ENCODE peak calls at places on chromosomes 12 and 14, in seven cellular contexts. Y is AML-193, Q is GM13976, M is NAMALWA, S is D341Med, V is iris pigment epithelial cell, C is AG09309. L is an unnamed sample.

GRCh38 chr12:913919-914718 is 35.4 kb downstream of the RAD52 start:
- DNase-seq in Y (no peak), Q (no peak), M (no peak), S (no peak), V (peak), C (peak), L (no peak)

GRCh38 chr12:19447386-19447785 is 8.1 kb downstream of the AEBP2 start:
- DNase-seq in Y (no peak), Q (no peak), M (no peak), S (no peak), V (no peak), C (no peak), L (no peak)

GRCh38 chr12:128823216-128823915 is 392 bp downstream of the SLC15A4 start:
- DNase-seq in Y (no peak), Q (peak), M (peak), S (peak), V (no peak), C (no peak), L (peak)

GRCh38 chr12:40788276-40788675 is 96.0 kb downstream of the CNTN1 start:
- DNase-seq in Y (no peak), Q (no peak), M (no peak), S (no peak), V (no peak), C (no peak), L (no peak)

GRCh38 chr12:122088181-122088810 is 9.7 kb downstream of the MLXIP start:
- DNase-seq in Y (no peak), Q (no peak), M (no peak), S (no peak), V (no peak), C (no peak), L (no peak)

GRCh38 chr14:28759056-28759657 is 7.4 kb upstream of the FOXG1 start:
- DNase-seq in Y (no peak), Q (no peak), M (no peak), S (no peak), V (peak), C (no peak), L (no peak)

GRCh38 chr12:110501378-110501721 is 561 bp downstream of the VPS29 start:
- DNase-seq in Y (peak), Q (peak), M (no peak), S (no peak), V (peak), C (peak), L (no peak)

GRCh38 chr14:31261859-31262739 is 54.5 kb upstream of the HECTD1 start:
- DNase-seq in Y (peak), Q (no peak), M (peak), S (peak), V (peak), C (no peak), L (no peak)

GRCh38 chr12:46990211-46990610 is 89.2 kb upstream of the PCED1B start:
- DNase-seq in Y (no peak), Q (no peak), M (no peak), S (no peak), V (peak), C (no peak), L (no peak)

GRCh38 chr12:120887253-120888043 is 16.7 kb downstream of the SPPL3 start:
- DNase-seq in Y (no peak), Q (no peak), M (no peak), S (no peak), V (no peak), C (no peak), L (no peak)

GRCh38 chr12:48615681-48616080 is 45.8 kb upstream of the LALBA start:
- DNase-seq in Y (no peak), Q (no peak), M (no peak), S (no peak), V (no peak), C (no peak), L (no peak)

GRCh38 chr14:73724696-73725095 is 10.5 kb upstream of the PNMA1 start:
- DNase-seq in Y (no peak), Q (no peak), M (no peak), S (no peak), V (no peak), C (no peak), L (peak)

GRCh38 chr14:94773017-94773681 is 3.2 kb upstream of the GSC start:
- DNase-seq in Y (no peak), Q (no peak), M (no peak), S (no peak), V (no peak), C (no peak), L (no peak)

GRCh38 chr14:68779761-68780323 is 13.0 kb downstream of the ZFP36L1 start:
- DNase-seq in Y (no peak), Q (no peak), M (no peak), S (peak), V (peak), C (peak), L (no peak)

GRCh38 chr12:53233671-53234091 is 1.7 kb upstream of the RARG start:
- DNase-seq in Y (no peak), Q (no peak), M (no peak), S (no peak), V (no peak), C (no peak), L (no peak)

GRCh38 chr14:24605435-24606190 is 3.9 kb downstream of the GZMH start:
- DNase-seq in Y (peak), Q (peak), M (peak), S (peak), V (no peak), C (no peak), L (no peak)

GRCh38 chr14:97306785-97307246 is 509.6 kb downstream of the VRK1 start:
- DNase-seq in Y (no peak), Q (peak), M (no peak), S (no peak), V (no peak), C (no peak), L (no peak)

GRCh38 chr14:106518054-106518943 is 991.9 kb downstream of the TMEM121 start:
- DNase-seq in Y (peak), Q (peak), M (peak), S (no peak), V (no peak), C (no peak), L (peak)

GRCh38 chr12:80622271-80622670 is 85.2 kb upstream of the MYF6 start:
- DNase-seq in Y (no peak), Q (no peak), M (peak), S (peak), V (no peak), C (no peak), L (no peak)

GRCh38 chr12:52199294-52199920 is 7.6 kb upstream of the KRT80 start:
- DNase-seq in Y (no peak), Q (no peak), M (no peak), S (no peak), V (no peak), C (no peak), L (no peak)

GRCh38 chr12:33427071-33427470 is 12.5 kb downstream of the SYT10 start:
- DNase-seq in Y (peak), Q (no peak), M (peak), S (peak), V (no peak), C (no peak), L (no peak)

GRCh38 chr14:64235652-64236640 is 58.2 kb downstream of the ESR2 start:
- DNase-seq in Y (no peak), Q (peak), M (peak), S (no peak), V (no peak), C (no peak), L (no peak)

GRCh38 chr12:18703916-18704315 is 33.9 kb downstream of the PLCZ1 start:
- DNase-seq in Y (no peak), Q (no peak), M (no peak), S (no peak), V (no peak), C (no peak), L (no peak)

GRCh38 chr14:99727096-99727870 is 43.2 kb downstream of the CYP46A1 start:
- DNase-seq in Y (no peak), Q (no peak), M (no peak), S (no peak), V (no peak), C (no peak), L (peak)

GRCh38 chr14:32382704-32383103 is 53.6 kb downstream of the AKAP6 start:
- DNase-seq in Y (no peak), Q (no peak), M (no peak), S (peak), V (peak), C (no peak), L (no peak)

GRCh38 chr12:132045751-132046150 is 96.0 kb downstream of the EP400 start:
- DNase-seq in Y (no peak), Q (no peak), M (no peak), S (no peak), V (no peak), C (no peak), L (peak)

GRCh38 chr12:93944196-93944595 is 204.2 kb upstream of the PLXNC1 start:
- DNase-seq in Y (no peak), Q (no peak), M (no peak), S (no peak), V (no peak), C (no peak), L (no peak)

GRCh38 chr12:57731411-57732080 is 7.0 kb downstream of the AGAP2 start:
- DNase-seq in Y (no peak), Q (no peak), M (no peak), S (no peak), V (no peak), C (no peak), L (no peak)

GRCh38 chr14:76880432-76880831 is 54.2 kb downstream of the LRRC74A start:
- DNase-seq in Y (no peak), Q (no peak), M (no peak), S (no peak), V (no peak), C (no peak), L (no peak)

GRCh38 chr12:52836491-52837175 is 2.5 kb upstream of the KRT79 start:
- DNase-seq in Y (no peak), Q (no peak), M (no peak), S (no peak), V (no peak), C (no peak), L (no peak)

GRCh38 chr12:109255377-109255776 is 53.7 kb downstream of the FOXN4 start:
- DNase-seq in Y (no peak), Q (no peak), M (peak), S (peak), V (peak), C (no peak), L (no peak)